ENCODE peak calls at places on chromosomes 5 and 9, in seven cellular contexts. Y, K, R, T, D, G and U are unnamed samples.

GRCh38 chr9:34124103-34124502 is 2.4 kb downstream of the DCAF12 start:
- DNase-seq in G (no peak), R (no peak), T (no peak), D (no peak), Y (no peak), K (no peak), U (no peak)

GRCh38 chr5:101843055-101843454 is 453.0 kb downstream of the SLCO4C1 start:
- DNase-seq in G (no peak), D (no peak), Y (no peak), K (no peak), T (no peak), R (no peak), U (no peak)

GRCh38 chr5:172877496-172878260 is 43.6 kb downstream of the ERGIC1 start:
- DNase-seq in R (no peak), D (no peak), K (no peak), Y (no peak), T (peak), G (no peak), U (no peak)

GRCh38 chr9:124256517-124257069 is 1.2 kb upstream of the NEK6 start:
- DNase-seq in T (peak), Y (no peak), R (no peak), G (no peak), D (peak), K (no peak), U (no peak)

GRCh38 chr9:101028346-101029299 is at the start of gene PLPPR1:
- DNase-seq in Y (peak), D (peak), G (no peak), T (peak), R (peak), K (peak), U (peak)

GRCh38 chr5:533243-534005 is 9.2 kb upstream of the SLC9A3 start:
- DNase-seq in R (peak), K (no peak), G (no peak), D (no peak), Y (no peak), T (peak), U (peak)

GRCh38 chr9:14857449-14858305 is 52.6 kb downstream of the FREM1 start:
- DNase-seq in Y (no peak), G (no peak), D (no peak), K (no peak), T (no peak), R (no peak), U (no peak)

GRCh38 chr5:76622973-76623596 is at the start of gene F2RL2:
- DNase-seq in K (peak), D (no peak), G (no peak), T (no peak), Y (peak), R (no peak), U (no peak)